ENCODE peak calls at places on chromosomes 13 and 19, in four cellular contexts. N, T, Q and S are unnamed samples.

GRCh38 chr13:57918913-57919312 is 287.4 kb downstream of the PCDH17 start:
- DNase-seq in Q (no peak), N (no peak), T (no peak), S (no peak)

GRCh38 chr19:38001158-38001781 is 94.3 kb downstream of the SIPA1L3 start:
- DNase-seq in Q (no peak), N (no peak), T (no peak), S (no peak)

GRCh38 chr19:23804676-23805075 is 46.0 kb upstream of the ZNF681 start:
- DNase-seq in Q (no peak), N (no peak), T (no peak), S (no peak)

GRCh38 chr13:80419416-80419815 is 78.5 kb upstream of the SPRY2 start:
- DNase-seq in Q (no peak), N (no peak), T (no peak), S (no peak)

GRCh38 chr19:44141191-44142013 is at the start of gene ZNF234:
- DNase-seq in T (peak), N (no peak), Q (peak), S (peak)

GRCh38 chr13:51047434-51048165 is 63.5 kb downstream of the C13orf42 start:
- DNase-seq in Q (no peak), T (no peak), N (no peak), S (no peak)

GRCh38 chr13:43908156-43909126 is 28.7 kb downstream of the LACC1 start:
- DNase-seq in T (no peak), Q (peak), N (peak), S (no peak)

GRCh38 chr19:42427313-42427712 is at the start of gene LIPE:
- DNase-seq in T (no peak), N (no peak), Q (no peak), S (no peak)

GRCh38 chr13:110408286-110408685 is 101.2 kb downstream of the COL4A2 start:
- DNase-seq in T (no peak), Q (no peak), N (no peak), S (no peak)

GRCh38 chr19:51127755-51128154 is 3.0 kb downstream of the SIGLEC9 start:
- DNase-seq in Q (no peak), N (no peak), T (peak), S (no peak)

GRCh38 chr19:8466018-8466417 is 21.2 kb downstream of the HNRNPM start:
- DNase-seq in N (no peak), T (no peak), Q (no peak), S (no peak)

GRCh38 chr19:35414442-35414841 is 33.6 kb upstream of the FFAR2 start:
- DNase-seq in N (no peak), Q (no peak), T (no peak), S (no peak)

GRCh38 chr13:38090913-38091312 is 221.3 kb upstream of the TRPC4 start:
- DNase-seq in T (no peak), N (no peak), Q (no peak), S (no peak)

GRCh38 chr19:41016488-41017071 is 25.5 kb downstream of the CYP2B6 start:
- DNase-seq in N (no peak), Q (no peak), T (no peak), S (no peak)

DNA sequence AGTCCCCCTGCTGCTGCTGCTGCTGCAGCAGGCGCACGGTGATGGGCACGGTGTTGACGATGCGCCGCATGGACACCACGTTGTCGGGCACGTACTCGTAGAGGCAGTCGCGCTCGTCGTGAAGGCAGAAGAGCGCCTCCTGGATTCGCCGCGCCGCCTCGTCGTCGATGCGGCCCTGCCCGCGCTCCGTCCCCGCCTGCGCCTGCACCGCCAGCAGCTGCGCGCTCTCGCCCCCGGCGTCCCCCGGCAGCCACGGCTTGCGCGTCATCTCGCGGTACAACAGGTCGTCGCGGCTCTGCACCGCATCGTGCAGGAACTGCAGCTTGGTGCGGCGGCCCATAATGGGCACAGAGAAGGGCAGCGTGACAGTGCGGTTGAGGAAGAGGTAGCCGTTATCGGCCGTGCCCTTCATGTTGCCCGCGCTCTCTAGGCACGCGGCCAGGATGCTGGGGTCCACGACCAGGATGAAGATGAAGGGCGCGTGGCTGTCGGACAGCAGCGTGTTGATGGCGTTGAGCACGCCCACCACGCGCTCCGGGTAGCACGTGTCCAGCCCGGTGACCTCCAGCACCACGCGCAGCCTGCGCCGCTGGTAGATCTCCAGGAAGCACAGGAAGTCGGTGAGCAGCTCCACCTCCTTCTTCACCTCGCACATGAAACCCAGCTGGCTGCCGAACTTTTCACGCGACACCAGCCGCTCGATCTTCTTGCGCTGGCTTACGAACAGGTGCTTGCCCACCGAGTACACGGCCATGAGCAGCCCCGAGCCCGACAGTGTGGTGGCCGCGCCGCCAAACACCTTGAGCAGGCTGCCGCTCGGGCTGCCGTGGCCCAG is 8.1 kb downstream of the NKPD1 start:
- DNase-seq in T (peak), N (no peak), Q (no peak), S (peak)
- TF ChIP-seq CTCF in T (no peak), N (no peak), Q (no peak), S (no peak)

GRCh38 chr19:49127674-49128544 is 8.6 kb downstream of the PPFIA3 start:
- DNase-seq in N (peak), Q (peak), T (peak), S (peak)
- TF ChIP-seq CTCF in N (peak), Q (peak), T (no peak), S (no peak)

DNA sequence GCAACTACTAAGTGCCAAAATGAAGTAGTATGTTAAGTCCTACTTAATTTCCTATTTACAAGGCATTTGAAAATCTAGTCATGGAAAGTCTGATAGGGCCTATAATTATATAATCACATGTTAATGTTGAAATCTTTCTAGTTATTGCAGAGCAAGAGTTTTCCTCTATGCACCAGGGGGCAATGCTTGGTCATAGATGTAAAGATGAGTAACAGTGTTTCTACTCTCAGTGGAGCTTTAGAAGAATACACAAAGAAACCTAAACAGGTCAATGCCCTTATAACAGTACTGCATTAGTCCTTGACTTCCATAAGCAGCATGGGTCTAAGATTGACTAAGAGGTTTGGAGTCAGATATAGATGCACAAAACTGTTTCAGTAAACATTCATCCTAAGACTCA is 218.7 kb downstream of the KCTD12 start:
- DNase-seq in N (peak), Q (no peak), T (peak), S (no peak)
- TF ChIP-seq CTCF in N (peak), Q (no peak), T (no peak), S (no peak)

GRCh38 chr13:35631666-35632065 is 155.2 kb upstream of the MAB21L1 start:
- DNase-seq in Q (no peak), T (no peak), N (no peak), S (no peak)

DNA sequence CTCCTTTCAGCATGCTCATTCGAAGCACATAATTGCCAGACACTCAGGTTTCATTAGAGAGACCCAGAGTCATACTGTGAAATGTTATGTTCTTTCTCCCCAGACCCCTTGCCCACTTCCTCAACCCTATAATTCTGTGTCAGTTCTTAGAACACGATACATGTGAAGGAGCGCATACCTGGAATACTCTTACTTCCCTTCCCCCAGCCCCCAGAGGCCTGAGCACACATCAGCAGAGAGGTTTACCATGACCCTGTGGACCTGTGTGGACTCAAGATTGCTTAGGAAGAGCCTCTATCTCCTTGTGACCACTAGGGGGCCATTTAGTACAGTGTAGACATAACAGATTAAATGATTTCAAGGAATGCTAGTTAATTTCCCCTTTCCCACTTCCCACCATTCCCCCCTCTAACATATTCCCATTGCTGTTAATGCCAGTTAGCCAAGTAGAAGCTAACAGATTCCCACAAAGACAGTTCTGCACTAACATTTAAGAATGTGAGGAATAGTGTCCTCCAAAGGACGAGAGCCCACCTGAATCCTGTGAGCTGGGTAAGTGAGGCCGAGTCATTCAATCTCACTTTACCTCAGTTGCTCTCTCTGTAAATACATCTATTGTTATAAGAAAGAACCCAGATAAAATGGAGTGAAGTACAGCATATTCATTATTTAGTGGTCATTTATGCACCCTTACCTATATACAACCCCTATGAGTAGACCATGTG is 154.2 kb upstream of the MAB21L1 start:
- DNase-seq in T (peak), N (peak), Q (no peak), S (peak)
- TF ChIP-seq CTCF in T (peak), N (peak), Q (peak), S (peak)

GRCh38 chr19:12769689-12770088 is 5.7 kb downstream of the HOOK2 start:
- DNase-seq in T (no peak), Q (peak), N (no peak), S (peak)
- TF ChIP-seq CTCF in T (no peak), Q (no peak), N (no peak), S (no peak)

GRCh38 chr19:46786236-46787039 is 2.0 kb downstream of the SLC1A5 start:
- DNase-seq in N (no peak), T (peak), Q (peak), S (peak)
- TF ChIP-seq CTCF in N (no peak), T (no peak), Q (no peak), S (no peak)

GRCh38 chr13:47592256-47592655 is 408.8 kb downstream of the SUCLA2 start:
- DNase-seq in N (no peak), Q (no peak), T (no peak), S (no peak)

GRCh38 chr13:47598340-47598911 is 402.6 kb downstream of the SUCLA2 start:
- DNase-seq in Q (no peak), T (no peak), N (no peak), S (no peak)

GRCh38 chr13:47594833-47595232 is 406.2 kb downstream of the SUCLA2 start:
- DNase-seq in T (no peak), Q (no peak), N (no peak), S (no peak)
- TF ChIP-seq CTCF in T (no peak), Q (peak), N (no peak), S (no peak)

GRCh38 chr13:42883771-42884170 is 102.4 kb downstream of the FAM216B start:
- DNase-seq in Q (no peak), N (no peak), T (no peak), S (peak)
- TF ChIP-seq CTCF in Q (no peak), N (no peak), T (no peak), S (peak)

GRCh38 chr19:16325161-16325527 is 518 bp downstream of the KLF2 start:
- DNase-seq in Q (peak), N (no peak), T (no peak), S (peak)
- TF ChIP-seq CTCF in Q (peak), N (peak), T (no peak), S (no peak)

GRCh38 chr13:61030445-61030844 is 385.2 kb downstream of the PCDH20 start:
- DNase-seq in Q (no peak), T (no peak), N (no peak), S (no peak)

GRCh38 chr13:61024046-61024445 is 391.6 kb downstream of the PCDH20 start:
- DNase-seq in Q (no peak), T (no peak), N (no peak), S (no peak)

GRCh38 chr13:61029064-61029463 is 386.6 kb downstream of the PCDH20 start:
- DNase-seq in Q (no peak), N (no peak), T (no peak), S (peak)
- TF ChIP-seq CTCF in Q (no peak), N (no peak), T (no peak), S (peak)